ENCODE peak calls at places on chromosomes 11 and 22, in seven cellular contexts. U is EL; X is activated T-cell treated with anti-CD3 and anti-CD28 coated beads for 24 hours; A is HT-29; H is mesendoderm; M is stimulated activated CD4-positive, alpha-beta T cell treated with anti-CD3 and anti-CD28 coated beads, Interleukin-15, amount 100 ng/mL, for 24 hours; S is HTR-8/SVneo. F is an unnamed sample.

GRCh38 chr11:63020671-63021255 is 5.1 kb upstream of the SLC22A8 start:
- DNase-seq in S (no peak), X (peak), U (peak), A (peak), H (peak), M (peak), F (no peak)

GRCh38 chr22:38398609-38399401 is 56.2 kb downstream of the KCNJ4 start:
- DNase-seq in X (peak), S (peak), A (peak), H (peak), M (peak), U (peak), F (peak)

GRCh38 chr11:69074786-69075185 is 26.1 kb downstream of the TPCN2 start:
- DNase-seq in A (no peak), H (no peak), U (no peak), M (no peak), X (no peak), S (no peak), F (no peak)

GRCh38 chr22:35538801-35539321 is 1.8 kb upstream of the RASD2 start:
- DNase-seq in H (peak), U (peak), A (peak), X (peak), M (peak), S (no peak), F (no peak)

GRCh38 chr11:33598426-33599069 is 102.1 kb downstream of the C11orf91 start:
- DNase-seq in U (no peak), A (peak), M (no peak), X (no peak), S (no peak), H (peak), F (no peak)

GRCh38 chr11:57391111-57391510 is 661 bp upstream of the PRG2 start:
- DNase-seq in U (no peak), H (no peak), M (no peak), A (no peak), X (no peak), S (no peak), F (no peak)

GRCh38 chr22:31951201-31952093 is 7.1 kb downstream of the YWHAH start:
- DNase-seq in H (no peak), X (no peak), M (peak), S (no peak), A (no peak), U (no peak), F (peak)

GRCh38 chr11:86795962-86796361 is 4.4 kb upstream of the PRSS23 start:
- DNase-seq in H (no peak), S (no peak), A (peak), X (no peak), U (no peak), M (no peak), F (no peak)

GRCh38 chr11:110463153-110463552 is 33.4 kb downstream of the FDX1 start:
- DNase-seq in A (peak), X (no peak), U (peak), H (peak), M (peak), S (no peak), F (peak)

GRCh38 chr11:113885897-113886296 is 10.5 kb upstream of the USP28 start:
- DNase-seq in X (no peak), U (no peak), H (peak), S (no peak), A (no peak), M (no peak), F (no peak)

GRCh38 chr11:33530824-33531223 is 169.8 kb downstream of the C11orf91 start:
- DNase-seq in A (no peak), X (no peak), M (no peak), U (peak), H (no peak), S (no peak), F (no peak)

GRCh38 chr11:8930456-8931175 is 2.1 kb downstream of the C11orf16 start:
- DNase-seq in M (no peak), A (no peak), U (peak), H (no peak), S (no peak), X (no peak), F (no peak)

GRCh38 chr11:55457641-55458040 is 89.9 kb downstream of the OR4A15 start:
- DNase-seq in H (no peak), U (no peak), S (no peak), X (no peak), A (no peak), M (no peak), F (no peak)

GRCh38 chr11:121122328-121122727 is 21.3 kb downstream of the TECTA start:
- DNase-seq in X (no peak), U (no peak), H (no peak), S (no peak), A (no peak), M (no peak), F (no peak)

GRCh38 chr11:28231475-28231874 is 123.3 kb downstream of the METTL15 start:
- DNase-seq in M (no peak), A (no peak), S (no peak), X (no peak), H (no peak), U (peak), F (no peak)

GRCh38 chr11:122183933-122184332 is 67.9 kb upstream of the BLID start:
- DNase-seq in X (no peak), H (no peak), U (no peak), M (no peak), A (no peak), S (no peak), F (no peak)

GRCh38 chr22:37428649-37429586 is 1.6 kb upstream of the ELFN2 start:
- DNase-seq in U (peak), M (peak), X (peak), A (peak), S (peak), H (peak), F (peak)

GRCh38 chr11:62961017-62961416 is 23.8 kb downstream of the SLC22A6 start:
- DNase-seq in S (no peak), U (no peak), A (no peak), H (no peak), M (no peak), X (no peak), F (no peak)

GRCh38 chr11:107014871-107015270 is 3.4 kb downstream of the GUCY1A2 start:
- DNase-seq in H (no peak), A (no peak), X (no peak), U (peak), S (no peak), M (no peak), F (no peak)

GRCh38 chr22:44338183-44338812 is 25.5 kb upstream of the SHISAL1 start:
- DNase-seq in M (no peak), U (no peak), A (no peak), H (no peak), X (no peak), S (no peak), F (no peak)

GRCh38 chr11:73995247-73995646 is 12.6 kb upstream of the UCP2 start:
- DNase-seq in X (no peak), S (no peak), U (no peak), H (peak), A (no peak), M (no peak), F (peak)

GRCh38 chr11:94823127-94823732 is 55.1 kb downstream of the AMOTL1 start:
- DNase-seq in H (no peak), M (no peak), A (no peak), U (no peak), X (no peak), S (no peak), F (no peak)

GRCh38 chr22:31891366-31892079 is 52.8 kb upstream of the YWHAH start:
- DNase-seq in H (no peak), S (no peak), A (no peak), X (no peak), U (peak), M (no peak), F (no peak)

GRCh38 chr22:22773979-22774738 is 113.5 kb upstream of the IGLL5 start:
- DNase-seq in X (no peak), H (no peak), S (no peak), U (no peak), A (no peak), M (no peak), F (no peak)

GRCh38 chr11:108368134-108368533 is 99.2 kb downstream of the C11orf65 start:
- DNase-seq in X (no peak), S (no peak), A (no peak), U (no peak), M (no peak), H (no peak), F (no peak)

GRCh38 chr11:64299847-64300648 is at the start of gene CATSPERZ:
- DNase-seq in S (no peak), X (no peak), U (no peak), M (no peak), H (no peak), A (no peak), F (no peak)

GRCh38 chr11:110962907-110963306 is 250.7 kb upstream of the ARHGAP20 start:
- DNase-seq in S (no peak), A (no peak), U (no peak), H (no peak), M (no peak), X (no peak), F (no peak)

GRCh38 chr11:68670208-68670992 is 13.9 kb upstream of the GAL start:
- DNase-seq in U (no peak), M (no peak), S (no peak), X (no peak), A (no peak), H (no peak), F (no peak)

GRCh38 chr11:80783561-80783960 is 1342.7 kb upstream of the TENM4 start:
- DNase-seq in M (no peak), A (no peak), H (no peak), U (no peak), X (no peak), S (no peak), F (no peak)

GRCh38 chr22:44531487-44531886 is 33.5 kb upstream of the RTL6 start:
- DNase-seq in U (no peak), X (no peak), H (no peak), M (no peak), A (no peak), S (no peak), F (no peak)

GRCh38 chr22:19130959-19131684 is at the start of gene TSSK2:
- DNase-seq in M (no peak), H (no peak), A (no peak), S (no peak), X (no peak), U (no peak), F (no peak)

GRCh38 chr11:44564653-44565007 is 833 bp upstream of the CD82 start:
- DNase-seq in M (no peak), A (no peak), X (no peak), U (peak), H (no peak), S (peak), F (no peak)

GRCh38 chr11:59706518-59707285 is 6.9 kb downstream of the OR10V1 start:
- DNase-seq in S (peak), A (peak), H (no peak), X (no peak), M (no peak), U (peak), F (no peak)

GRCh38 chr11:33773399-33774355 is 643 bp downstream of the FBXO3 start:
- DNase-seq in S (peak), M (peak), X (no peak), A (peak), H (no peak), U (peak), F (no peak)

GRCh38 chr11:40290031-40290650 is 1169.3 kb downstream of the LRRC4C start:
- DNase-seq in S (no peak), X (no peak), M (no peak), H (no peak), A (no peak), U (no peak), F (no peak)

GRCh38 chr11:66315921-66316811 is 678 bp downstream of the CD248 start:
- DNase-seq in M (no peak), X (no peak), A (no peak), S (no peak), H (no peak), U (peak), F (no peak)

GRCh38 chr11:10044618-10045017 is 249.4 kb downstream of the SBF2 start:
- DNase-seq in A (no peak), H (peak), X (no peak), M (no peak), S (no peak), U (no peak), F (no peak)

GRCh38 chr11:117985953-117986887 is at the start of gene IL10RA:
- DNase-seq in A (peak), S (peak), M (peak), H (peak), U (peak), X (peak), F (peak)

GRCh38 chr11:104564921-104565580 is 333.2 kb downstream of the CASP12 start:
- DNase-seq in S (no peak), H (no peak), M (no peak), U (no peak), A (no peak), X (no peak), F (no peak)

F was measured in HL-60.